ENCODE peak calls at places on chromosomes 11 and 22, in nine cellular contexts. One of them, this sample, is unnamed.

GRCh38 chr22:19678949-19679348 is 35.4 kb upstream of the SEPTIN5 start:
- DNase-seq in activated naive CD4-positive, alpha-beta T cell: no peak
- DNase-seq in nephron progenitor cell: no peak
- DNase-seq in transverse colon: no peak
- DNase-seq in stimulated activated CD8-positive, alpha-beta memory T cell treated with anti-CD3 and anti-CD28 coated beads, Interleukin-15, amount 100 ng/mL, for 4 hours: no peak
- DNase-seq in brain microvascular endothelial cell: no peak
- DNase-seq in kidney epithelial cell: no peak
- DNase-seq in ecto neural progenitor cell: no peak
- DNase-seq in MCF 10A: no peak
- DNase-seq in this sample: no peak

GRCh38 chr11:85941380-85941973 is 86.3 kb downstream of the CCDC83 start:
- DNase-seq in activated naive CD4-positive, alpha-beta T cell: no peak
- DNase-seq in nephron progenitor cell: no peak
- DNase-seq in transverse colon: peak
- DNase-seq in stimulated activated CD8-positive, alpha-beta memory T cell treated with anti-CD3 and anti-CD28 coated beads, Interleukin-15, amount 100 ng/mL, for 4 hours: no peak
- DNase-seq in brain microvascular endothelial cell: peak
- DNase-seq in kidney epithelial cell: peak
- DNase-seq in ecto neural progenitor cell: peak
- DNase-seq in MCF 10A: peak
- DNase-seq in this sample: no peak

GRCh38 chr11:112655386-112655785 is 305.8 kb upstream of the NCAM1 start:
- DNase-seq in activated naive CD4-positive, alpha-beta T cell: no peak
- DNase-seq in nephron progenitor cell: no peak
- DNase-seq in transverse colon: peak
- DNase-seq in stimulated activated CD8-positive, alpha-beta memory T cell treated with anti-CD3 and anti-CD28 coated beads, Interleukin-15, amount 100 ng/mL, for 4 hours: no peak
- DNase-seq in brain microvascular endothelial cell: peak
- DNase-seq in kidney epithelial cell: no peak
- DNase-seq in ecto neural progenitor cell: no peak
- DNase-seq in MCF 10A: peak
- DNase-seq in this sample: peak

GRCh38 chr11:85718991-85719807 is 33.2 kb upstream of the CCDC89 start:
- DNase-seq in activated naive CD4-positive, alpha-beta T cell: no peak
- DNase-seq in nephron progenitor cell: peak
- DNase-seq in transverse colon: no peak
- DNase-seq in stimulated activated CD8-positive, alpha-beta memory T cell treated with anti-CD3 and anti-CD28 coated beads, Interleukin-15, amount 100 ng/mL, for 4 hours: no peak
- DNase-seq in brain microvascular endothelial cell: peak
- DNase-seq in kidney epithelial cell: peak
- DNase-seq in ecto neural progenitor cell: peak
- DNase-seq in MCF 10A: peak
- DNase-seq in this sample: peak

GRCh38 chr11:99325807-99326206 is 305.1 kb downstream of the CNTN5 start:
- DNase-seq in activated naive CD4-positive, alpha-beta T cell: no peak
- DNase-seq in nephron progenitor cell: no peak
- DNase-seq in transverse colon: no peak
- DNase-seq in stimulated activated CD8-positive, alpha-beta memory T cell treated with anti-CD3 and anti-CD28 coated beads, Interleukin-15, amount 100 ng/mL, for 4 hours: no peak
- DNase-seq in brain microvascular endothelial cell: peak
- DNase-seq in kidney epithelial cell: peak
- DNase-seq in ecto neural progenitor cell: no peak
- DNase-seq in MCF 10A: peak
- DNase-seq in this sample: no peak

GRCh38 chr11:106101797-106102196 is 24.3 kb downstream of the AASDHPPT start:
- DNase-seq in activated naive CD4-positive, alpha-beta T cell: no peak
- DNase-seq in nephron progenitor cell: no peak
- DNase-seq in transverse colon: no peak
- DNase-seq in stimulated activated CD8-positive, alpha-beta memory T cell treated with anti-CD3 and anti-CD28 coated beads, Interleukin-15, amount 100 ng/mL, for 4 hours: no peak
- DNase-seq in brain microvascular endothelial cell: peak
- DNase-seq in kidney epithelial cell: no peak
- DNase-seq in ecto neural progenitor cell: no peak
- DNase-seq in MCF 10A: peak
- DNase-seq in this sample: no peak

GRCh38 chr22:36374603-36375024 is 13.2 kb downstream of the MYH9 start:
- DNase-seq in activated naive CD4-positive, alpha-beta T cell: no peak
- DNase-seq in nephron progenitor cell: no peak
- DNase-seq in transverse colon: peak
- DNase-seq in stimulated activated CD8-positive, alpha-beta memory T cell treated with anti-CD3 and anti-CD28 coated beads, Interleukin-15, amount 100 ng/mL, for 4 hours: peak
- DNase-seq in brain microvascular endothelial cell: no peak
- DNase-seq in kidney epithelial cell: peak
- DNase-seq in ecto neural progenitor cell: no peak
- DNase-seq in MCF 10A: peak
- DNase-seq in this sample: no peak

GRCh38 chr22:17106785-17107546 is 14.2 kb downstream of the TMEM121B start:
- DNase-seq in activated naive CD4-positive, alpha-beta T cell: no peak
- DNase-seq in nephron progenitor cell: no peak
- DNase-seq in transverse colon: no peak
- DNase-seq in stimulated activated CD8-positive, alpha-beta memory T cell treated with anti-CD3 and anti-CD28 coated beads, Interleukin-15, amount 100 ng/mL, for 4 hours: no peak
- DNase-seq in brain microvascular endothelial cell: no peak
- DNase-seq in kidney epithelial cell: no peak
- DNase-seq in ecto neural progenitor cell: no peak
- DNase-seq in MCF 10A: no peak
- DNase-seq in this sample: peak

GRCh38 chr22:22573047-22573889 is 14.2 kb upstream of the PRAME start:
- DNase-seq in activated naive CD4-positive, alpha-beta T cell: no peak
- DNase-seq in nephron progenitor cell: no peak
- DNase-seq in transverse colon: no peak
- DNase-seq in stimulated activated CD8-positive, alpha-beta memory T cell treated with anti-CD3 and anti-CD28 coated beads, Interleukin-15, amount 100 ng/mL, for 4 hours: no peak
- DNase-seq in brain microvascular endothelial cell: no peak
- DNase-seq in kidney epithelial cell: no peak
- DNase-seq in ecto neural progenitor cell: no peak
- DNase-seq in MCF 10A: no peak
- DNase-seq in this sample: no peak